ENCODE peak calls at places on chromosomes 1 and 21, in eight cellular contexts. S is stimulated activated CD8-positive, alpha-beta memory T cell treated with anti-CD3 and anti-CD28 coated beads, Interleukin-2, amount 100 ng/mL, for 1 hour; D is activated naive CD8-positive, alpha-beta T cell treated with anti-CD3 and anti-CD28 coated beads for 36 hours; V is RPMI7951; W is osteocyte; U is hypothalamus; C is Caco-2; Q is foreskin fibroblast. T is an unnamed sample.

GRCh38 chr1:206463137-206463536 is 7.1 kb upstream of the IKBKE start:
- DNase-seq in S (no peak), D (peak), V (no peak), W (no peak), U (no peak), C (no peak), Q (no peak), T (no peak)

GRCh38 chr1:23854568-23854967 is 13.5 kb downstream of the FUCA1 start:
- DNase-seq in S (no peak), D (peak), V (peak), W (no peak), U (no peak), C (no peak), Q (peak), T (no peak)

GRCh38 chr1:159943908-159944622 is 1.3 kb downstream of the IGSF9 start:
- DNase-seq in S (no peak), D (no peak), V (no peak), W (no peak), U (no peak), C (no peak), Q (no peak), T (no peak)

GRCh38 chr1:46041974-46042373 is 90.5 kb downstream of the PIK3R3 start:
- DNase-seq in S (no peak), D (no peak), V (peak), W (no peak), U (no peak), C (no peak), Q (peak), T (no peak)

GRCh38 chr1:20921285-20921684 is 134.2 kb upstream of the HP1BP3 start:
- DNase-seq in S (no peak), D (no peak), V (peak), W (no peak), U (no peak), C (no peak), Q (peak), T (no peak)

GRCh38 chr1:208499601-208500000 is 255.4 kb upstream of the PLXNA2 start:
- DNase-seq in S (no peak), D (no peak), V (no peak), W (no peak), U (no peak), C (no peak), Q (no peak), T (no peak)

GRCh38 chr1:1989102-1989542 is 14.5 kb downstream of the CFAP74 start:
- DNase-seq in S (no peak), D (no peak), V (no peak), W (no peak), U (no peak), C (no peak), Q (no peak), T (no peak)

GRCh38 chr21:26977741-26978140 is 10.9 kb upstream of the ADAMTS5 start:
- DNase-seq in S (no peak), D (no peak), V (no peak), W (no peak), U (no peak), C (no peak), Q (no peak), T (no peak)

GRCh38 chr1:88079036-88079435 is 605.0 kb upstream of the PKN2 start:
- DNase-seq in S (no peak), D (no peak), V (no peak), W (no peak), U (no peak), C (peak), Q (no peak), T (no peak)

GRCh38 chr1:85578321-85579295 is 2.0 kb upstream of the CCN1 start:
- DNase-seq in S (no peak), D (no peak), V (peak), W (no peak), U (no peak), C (no peak), Q (peak), T (no peak)

GRCh38 chr1:59020151-59020997 is 236.5 kb upstream of the JUN start:
- DNase-seq in S (peak), D (peak), V (peak), W (no peak), U (no peak), C (no peak), Q (peak), T (no peak)

GRCh38 chr1:168135982-168136708 is 585 bp downstream of the GPR161 start:
- DNase-seq in S (no peak), D (peak), V (no peak), W (no peak), U (no peak), C (peak), Q (no peak), T (no peak)

GRCh38 chr1:15124362-15125100 is 29.0 kb upstream of the TMEM51 start:
- DNase-seq in S (no peak), D (no peak), V (no peak), W (no peak), U (no peak), C (no peak), Q (no peak), T (no peak)

GRCh38 chr1:76291737-76292136 is 217.2 kb downstream of the ST6GALNAC3 start:
- DNase-seq in S (no peak), D (no peak), V (no peak), W (no peak), U (no peak), C (no peak), Q (no peak), T (no peak)

GRCh38 chr1:1899967-1900327 is 9.1 kb upstream of the GNB1 start:
- DNase-seq in S (no peak), D (no peak), V (no peak), W (no peak), U (no peak), C (no peak), Q (no peak), T (peak)

GRCh38 chr1:230794431-230794830 is 47.2 kb downstream of the CAPN9 start:
- DNase-seq in S (no peak), D (no peak), V (peak), W (peak), U (no peak), C (no peak), Q (no peak), T (no peak)

GRCh38 chr1:185376840-185377635 is 60.0 kb upstream of the IVNS1ABP start:
- DNase-seq in S (no peak), D (no peak), V (peak), W (no peak), U (no peak), C (no peak), Q (no peak), T (no peak)

GRCh38 chr1:198538579-198539364 is 1.7 kb downstream of the ATP6V1G3 start:
- DNase-seq in S (no peak), D (no peak), V (no peak), W (no peak), U (no peak), C (no peak), Q (no peak), T (no peak)

GRCh38 chr1:167881786-167882185 is 32.1 kb downstream of the ADCY10 start:
- DNase-seq in S (no peak), D (no peak), V (no peak), W (no peak), U (no peak), C (no peak), Q (no peak), T (no peak)

GRCh38 chr1:116710326-116711060 is 43.0 kb upstream of the IGSF3 start:
- DNase-seq in S (no peak), D (no peak), V (no peak), W (no peak), U (no peak), C (no peak), Q (no peak), T (no peak)

GRCh38 chr1:4001461-4001860 is 101.4 kb upstream of the C1orf174 start:
- DNase-seq in S (no peak), D (no peak), V (no peak), W (no peak), U (no peak), C (no peak), Q (no peak), T (no peak)

GRCh38 chr1:36497207-36497606 is 14.5 kb upstream of the CSF3R start:
- DNase-seq in S (no peak), D (no peak), V (no peak), W (no peak), U (no peak), C (no peak), Q (peak), T (no peak)

GRCh38 chr1:29783501-29784275 is 547.4 kb downstream of the PTPRU start:
- DNase-seq in S (no peak), D (no peak), V (no peak), W (peak), U (no peak), C (no peak), Q (no peak), T (no peak)

GRCh38 chr1:6392081-6392879 is 1.3 kb downstream of the ACOT7 start:
- DNase-seq in S (no peak), D (peak), V (peak), W (no peak), U (no peak), C (no peak), Q (no peak), T (no peak)

GRCh38 chr1:113141650-113142473 is 68.9 kb downstream of the LRIG2 start:
- DNase-seq in S (no peak), D (no peak), V (peak), W (no peak), U (no peak), C (no peak), Q (peak), T (no peak)

GRCh38 chr1:201361652-201362504 is 15.6 kb downstream of the TNNT2 start:
- DNase-seq in S (no peak), D (peak), V (peak), W (no peak), U (no peak), C (peak), Q (peak), T (peak)

GRCh38 chr1:110218137-110218536 is 8.0 kb downstream of the KCNC4 start:
- DNase-seq in S (no peak), D (no peak), V (no peak), W (no peak), U (no peak), C (no peak), Q (no peak), T (no peak)

GRCh38 chr1:220999872-221000863 is 120.9 kb downstream of the HLX start:
- DNase-seq in S (no peak), D (no peak), V (no peak), W (no peak), U (no peak), C (no peak), Q (no peak), T (no peak)

GRCh38 chr1:110606784-110607662 is 865 bp upstream of the KCNA2 start:
- DNase-seq in S (no peak), D (peak), V (no peak), W (no peak), U (no peak), C (no peak), Q (no peak), T (no peak)

GRCh38 chr21:44085491-44086321 is 21.5 kb upstream of the PWP2 start:
- DNase-seq in S (no peak), D (no peak), V (no peak), W (peak), U (no peak), C (no peak), Q (no peak), T (no peak)

GRCh38 chr21:41344146-41344545 is 17.7 kb upstream of the MX2 start:
- DNase-seq in S (no peak), D (no peak), V (no peak), W (peak), U (no peak), C (no peak), Q (no peak), T (no peak)

GRCh38 chr1:44119525-44119924 is 904 bp downstream of the KLF17 start:
- DNase-seq in S (no peak), D (no peak), V (no peak), W (peak), U (no peak), C (no peak), Q (no peak), T (no peak)

GRCh38 chr1:37620707-37621106 is 14.0 kb downstream of the RSPO1 start:
- DNase-seq in S (no peak), D (no peak), V (no peak), W (no peak), U (no peak), C (no peak), Q (no peak), T (no peak)